ENCODE peak calls at places on chromosomes 1 and 21, in six cellular contexts. N is endothelial cell, E is glutamatergic neuron, V is A549, Q is left lung, D is IMR-90. W is an unnamed sample.

GRCh38 chr1:167683641-167684502 is 37.9 kb upstream of the MPZL1 start:
- DNase-seq in N (peak; percentile 43), E (peak; percentile 33), V (no peak), Q (peak; percentile 87), D (peak; percentile 41), W (no peak)

GRCh38 chr1:227789042-227789880 is 26.2 kb upstream of the PRSS38 start:
- DNase-seq in N (no peak), E (no peak), V (no peak), Q (peak; percentile 67), D (peak; percentile 45), W (no peak)

GRCh38 chr1:150227228-150227627 is 8.7 kb downstream of the ANP32E start:
- DNase-seq in N (no peak), E (no peak), V (no peak), Q (no peak), D (no peak), W (no peak)

GRCh38 chr1:162159515-162159914 is 90.0 kb downstream of the NOS1AP start:
- DNase-seq in N (no peak), E (no peak), V (no peak), Q (no peak), D (no peak), W (no peak)

GRCh38 chr1:87284456-87285240 is 44.0 kb upstream of the LMO4 start:
- DNase-seq in N (no peak), E (no peak), V (no peak), Q (no peak), D (peak; percentile 2), W (no peak)

GRCh38 chr21:46065215-46065992 is 32.5 kb upstream of the COL6A2 start:
- DNase-seq in N (no peak), E (no peak), V (no peak), Q (peak; percentile 70), D (peak; percentile 76), W (no peak)

GRCh38 chr1:63148825-63149645 is 173.3 kb upstream of the FOXD3 start:
- DNase-seq in N (peak; percentile 48), E (peak; percentile 49), V (peak; percentile 20), Q (no peak), D (peak; percentile 31), W (peak; percentile 53)

GRCh38 chr1:53195913-53196484 is 625 bp upstream of the CPT2 start:
- DNase-seq in N (no peak), E (no peak), V (no peak), Q (no peak), D (no peak), W (no peak)

GRCh38 chr21:31236528-31236927 is 107.5 kb downstream of the TIAM1 start:
- DNase-seq in N (no peak), E (no peak), V (no peak), Q (no peak), D (no peak), W (no peak)

GRCh38 chr1:230788561-230789275 is 41.5 kb downstream of the CAPN9 start:
- DNase-seq in N (no peak), E (no peak), V (no peak), Q (no peak), D (no peak), W (no peak)

GRCh38 chr1:22271847-22272801 is 129.2 kb upstream of the WNT4 start:
- DNase-seq in N (no peak), E (no peak), V (no peak), Q (peak; percentile 47), D (no peak), W (no peak)

GRCh38 chr1:96674909-96675308 is 46.7 kb upstream of the PTBP2 start:
- DNase-seq in N (no peak), E (no peak), V (no peak), Q (no peak), D (no peak), W (no peak)

GRCh38 chr1:103220503-103221095 is 112.3 kb upstream of the COL11A1 start:
- DNase-seq in N (no peak), E (no peak), V (no peak), Q (no peak), D (peak; percentile 69), W (no peak)

GRCh38 chr21:45529785-45530422 is 12.3 kb downstream of the SLC19A1 start:
- DNase-seq in N (no peak), E (no peak), V (no peak), Q (peak; percentile 2), D (no peak), W (no peak)

GRCh38 chr1:41241748-41242644 is at the start of gene SCMH1:
- DNase-seq in N (peak; percentile 62), E (peak; percentile 64), V (peak; percentile 30), Q (peak; percentile 86), D (peak; percentile 12), W (peak; percentile 51)

GRCh38 chr1:243818978-243819377 is 31.1 kb downstream of the AKT3 start:
- DNase-seq in N (no peak), E (peak; percentile 72), V (no peak), Q (no peak), D (no peak), W (no peak)
- TF ChIP-seq CTCF in N (no peak), E (no peak), V (no peak), Q (no peak), D (no peak), W (no peak)

DNA sequence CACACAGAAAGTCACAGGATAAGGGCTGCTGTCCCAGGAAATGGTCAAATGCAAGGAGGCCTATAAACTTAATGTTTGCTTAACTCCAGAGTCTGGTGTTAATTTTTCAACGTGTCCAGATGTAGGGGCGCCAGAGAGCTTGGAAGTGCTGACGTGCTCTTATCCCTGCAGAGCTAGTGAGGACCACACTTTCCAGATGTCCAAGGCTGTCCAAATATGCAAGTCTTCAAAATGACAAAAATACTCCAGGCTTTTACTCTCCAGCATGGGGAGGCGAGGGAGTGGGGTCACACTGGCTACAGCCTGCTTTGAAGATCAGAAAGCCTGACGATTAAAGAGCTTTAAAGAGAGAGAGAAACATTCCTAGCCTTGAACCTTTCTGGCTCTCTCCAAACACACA is 57.6 kb downstream of the ABCA4 start:
- DNase-seq in N (no peak), E (no peak), V (peak; percentile 58), Q (no peak), D (peak; percentile 67), W (peak; percentile 17)
- TF ChIP-seq CTCF in N (no peak), E (no peak), V (peak; percentile 36), Q (no peak), D (peak; percentile 35), W (peak; percentile 48)

GRCh38 chr1:201542166-201543045 is 3.5 kb downstream of the NAV1 start:
- DNase-seq in N (no peak), E (no peak), V (no peak), Q (no peak), D (peak; percentile 84), W (no peak)

GRCh38 chr1:201544710-201545109 is 5.8 kb downstream of the NAV1 start:
- DNase-seq in N (no peak), E (no peak), V (no peak), Q (no peak), D (no peak), W (no peak)

GRCh38 chr1:201543871-201544521 is 5.1 kb downstream of the NAV1 start:
- DNase-seq in N (no peak), E (peak; percentile 55), V (no peak), Q (no peak), D (peak; percentile 40), W (no peak)

GRCh38 chr1:201540846-201541735 is 2.2 kb downstream of the NAV1 start:
- DNase-seq in N (no peak), E (no peak), V (no peak), Q (no peak), D (no peak), W (no peak)

DNA sequence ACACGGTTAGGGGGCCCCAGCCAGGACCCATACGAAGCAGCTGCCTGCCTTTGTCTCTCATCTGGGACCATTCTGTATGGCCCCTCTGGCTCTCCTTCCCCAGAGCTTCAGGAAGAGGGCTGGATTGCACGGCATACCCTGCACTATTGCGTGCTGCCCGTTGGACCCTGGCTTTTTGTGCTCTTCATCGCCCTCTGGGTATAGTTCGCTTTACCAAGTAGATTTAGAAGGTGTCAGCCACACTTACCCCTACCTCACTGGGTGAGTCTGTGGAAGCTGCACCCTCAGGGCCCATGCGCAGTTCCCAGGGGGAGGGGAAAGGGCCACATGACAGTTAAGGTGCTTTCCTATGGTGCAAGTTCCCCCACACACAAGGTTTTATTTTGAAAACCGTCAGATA is 7.2 kb downstream of the NAV1 start:
- DNase-seq in N (no peak), E (no peak), V (peak; percentile 47), Q (no peak), D (no peak), W (no peak)
- TF ChIP-seq CTCF in N (no peak), E (no peak), V (no peak), Q (no peak), D (peak; percentile 6), W (no peak)

DNA sequence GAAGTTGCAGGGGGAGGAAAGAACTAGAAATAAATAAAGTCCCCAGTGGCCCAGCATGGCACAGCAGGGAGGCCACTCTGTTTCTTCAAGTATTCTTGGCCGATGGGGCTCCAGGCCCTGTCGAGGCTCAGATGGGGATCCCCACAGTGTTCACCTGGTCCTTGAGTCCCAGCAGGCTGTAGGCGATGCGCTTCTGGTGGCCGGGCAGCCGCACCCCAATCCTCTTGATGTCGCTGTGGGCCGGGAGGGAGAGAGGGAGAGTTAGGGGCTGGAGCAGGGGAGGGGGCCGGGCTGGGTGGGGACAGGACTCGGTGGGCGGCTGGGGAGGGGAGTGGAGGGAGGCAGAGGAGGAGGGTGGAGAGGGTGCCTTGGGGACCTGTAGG is 30.8 kb downstream of the EPHA2 start:
- DNase-seq in N (no peak), E (no peak), V (no peak), Q (peak; percentile 39), D (no peak), W (no peak)
- TF ChIP-seq CTCF in N (no peak), E (no peak), V (no peak), Q (no peak), D (no peak), W (no peak)

DNA sequence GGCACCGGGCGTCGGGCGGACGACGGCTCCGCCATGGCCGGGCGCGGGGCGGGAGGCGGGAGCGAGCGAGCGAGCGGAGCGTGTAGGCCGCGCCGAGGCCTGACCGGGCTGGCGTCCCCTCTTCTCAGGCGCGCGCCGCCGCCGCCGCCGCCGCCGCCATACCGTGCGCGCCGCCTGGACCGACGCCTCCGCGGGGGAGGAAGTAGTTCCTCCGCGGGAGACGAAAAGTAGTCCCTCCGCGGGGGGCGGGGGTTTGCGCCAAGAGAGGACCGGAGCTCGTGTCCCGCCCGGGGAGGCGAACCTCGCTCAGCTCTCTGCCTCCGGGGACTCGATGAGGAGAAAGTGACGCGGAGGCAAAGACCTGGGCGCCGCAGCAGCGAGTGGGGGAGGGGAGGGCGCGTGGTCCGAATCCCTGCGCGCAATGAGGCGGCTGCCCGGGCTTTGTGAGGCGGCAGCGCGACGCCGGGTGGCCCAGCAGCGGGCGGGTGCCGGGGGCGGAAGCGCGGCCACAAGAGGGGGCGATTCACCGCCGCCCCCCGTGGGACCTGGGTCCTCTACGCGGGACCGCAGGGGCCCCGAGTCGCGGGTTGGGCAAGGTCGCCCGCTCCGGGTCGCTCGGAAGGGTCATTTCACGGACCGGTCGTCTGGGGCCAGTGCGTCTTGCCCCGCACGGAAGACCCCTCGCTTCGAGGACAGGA is at the start of gene BRWD1:
- DNase-seq in N (peak; percentile 80), E (peak; percentile 89), V (peak; percentile 90), Q (peak; percentile 93), D (peak; percentile 81), W (peak; percentile 78)
- TF ChIP-seq CTCF in N (no peak), E (peak; percentile 32), V (peak; percentile 14), Q (no peak), D (peak; percentile 37), W (peak; percentile 49)